ENCODE peak calls at places on chromosomes 11 and 22, in six cellular contexts. M is adrenal gland; A is IMR-90; P is upper lobe of right lung; X is CD4-positive, alpha-beta memory T cell; O is stomach. J is an unnamed sample.

GRCh38 chr11:9210922-9211320 is 54.2 kb downstream of the DENND5A start:
- DNase-seq in M (no peak), A (peak; percentile 48), O (no peak), P (no peak), X (no peak), J (no peak)

GRCh38 chr22:19848298-19849224 is 6.1 kb downstream of the GNB1L start:
- DNase-seq in O (peak; percentile 72), P (peak; percentile 79), A (no peak), X (no peak), M (peak; percentile 80), J (no peak)

GRCh38 chr22:47163876-47164513 is 401.5 kb downstream of the TBC1D22A start:
- DNase-seq in O (no peak), A (no peak), X (no peak), P (peak; percentile 63), M (peak; percentile 51), J (no peak)

GRCh38 chr11:89016214-89016613 is 49.6 kb downstream of the GRM5 start:
- DNase-seq in M (no peak), O (no peak), A (no peak), P (no peak), X (no peak), J (no peak)

GRCh38 chr22:21703684-21704316 is 31.8 kb downstream of the YPEL1 start:
- DNase-seq in M (no peak), P (no peak), X (no peak), A (no peak), O (no peak), J (no peak)

GRCh38 chr11:71109186-71109585 is 143.2 kb downstream of the SHANK2 start:
- DNase-seq in M (no peak), X (no peak), O (no peak), A (no peak), P (no peak), J (no peak)

GRCh38 chr11:115132829-115133228 is 371.4 kb downstream of the CADM1 start:
- DNase-seq in M (peak; percentile 54), A (no peak), O (no peak), P (no peak), X (no peak), J (peak; percentile 43)

GRCh38 chr11:126355926-126356897 is 726 bp downstream of the ST3GAL4 start:
- DNase-seq in O (no peak), A (no peak), M (peak; percentile 83), X (no peak), P (peak; percentile 80), J (peak; percentile 54)

GRCh38 chr11:77142091-77142975 is 14.3 kb downstream of the MYO7A start:
- DNase-seq in X (peak; percentile 17), A (no peak), M (no peak), O (no peak), P (no peak), J (no peak)

GRCh38 chr11:127627629-127628462 is 627.3 kb upstream of the KIRREL3 start:
- DNase-seq in M (peak; percentile 54), X (no peak), O (no peak), A (peak; percentile 4), P (no peak), J (no peak)

GRCh38 chr11:16606784-16607674 is 131.4 kb upstream of the C11orf58 start:
- DNase-seq in X (no peak), O (peak; percentile 28), M (peak; percentile 52), P (peak; percentile 80), A (peak; percentile 41), J (peak; percentile 40)

GRCh38 chr22:50173983-50174355 is 3.4 kb downstream of the PANX2 start:
- DNase-seq in A (no peak), X (no peak), P (no peak), O (no peak), M (no peak), J (no peak)

GRCh38 chr22:43110927-43111623 is 525 bp downstream of the BIK start:
- DNase-seq in M (no peak), A (no peak), O (peak; percentile 76), X (peak; percentile 46), P (peak; percentile 83), J (peak; percentile 48)

GRCh38 chr11:441043-441417 is 781 bp downstream of the ANO9 start:
- DNase-seq in O (no peak), P (no peak), A (no peak), X (no peak), M (no peak), J (no peak)

GRCh38 chr22:29309332-29310064 is 3.0 kb downstream of the GAS2L1 start:
- DNase-seq in P (no peak), A (no peak), M (peak; percentile 88), X (no peak), O (peak; percentile 80), J (peak; percentile 42)

GRCh38 chr11:102807921-102808320 is 10.0 kb upstream of the MMP1 start:
- DNase-seq in A (peak; percentile 19), M (peak; percentile 54), X (no peak), O (peak; percentile 43), P (peak; percentile 65), J (peak; percentile 68)

GRCh38 chr11:57458410-57459111 is 1.8 kb upstream of the RTN4RL2 start:
- DNase-seq in X (peak; percentile 28), O (peak; percentile 62), P (peak; percentile 82), M (no peak), A (peak; percentile 11), J (peak; percentile 71)

DNA sequence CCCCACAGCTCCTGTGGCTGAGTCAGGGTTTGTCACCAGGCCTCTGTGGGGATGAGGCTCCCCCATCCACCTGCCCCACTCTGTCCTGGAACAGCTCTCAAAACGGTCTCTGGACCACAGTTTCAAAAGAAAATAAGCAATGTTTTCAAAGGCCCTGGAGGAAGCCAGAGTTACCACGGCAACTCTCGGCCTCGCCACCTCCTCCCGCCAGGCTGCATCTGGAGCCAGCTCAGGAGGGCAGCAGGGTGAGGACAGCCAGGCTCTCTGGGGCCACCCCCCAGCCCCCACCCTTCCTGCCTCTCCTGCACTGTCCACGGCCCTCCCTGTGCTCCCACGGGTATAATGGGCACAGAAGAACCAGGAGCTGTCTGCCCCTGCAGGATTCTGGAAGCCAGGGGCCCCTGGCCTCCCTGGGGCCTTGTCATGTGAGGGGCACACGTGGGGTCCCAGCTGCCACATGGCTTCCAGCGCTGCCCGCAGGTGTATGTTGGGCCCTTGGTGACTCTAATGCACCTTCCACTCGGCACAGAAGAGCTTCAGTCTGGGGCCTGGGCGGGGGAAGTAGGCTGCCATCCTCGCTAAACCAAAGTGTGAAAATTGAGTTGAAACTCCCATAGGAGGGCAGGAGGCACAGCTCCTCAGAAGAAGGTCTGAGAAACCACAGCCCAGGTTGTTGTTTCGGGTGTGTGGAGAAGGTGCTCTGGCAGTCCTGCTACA is 10.3 kb downstream of the CD81 start:
- DNase-seq in A (peak; percentile 52), X (peak; percentile 30), P (no peak), M (peak; percentile 77), O (no peak), J (no peak)
- H3K4me1 ChIP-seq in A (peaks cover 52% of the 10 kb centered on the region), X (peaks cover 71% of the 10 kb centered on the region), P (peaks cover 81% of the 10 kb centered on the region), M (peaks cover 74% of the 10 kb centered on the region), O (peaks cover 90% of the 10 kb centered on the region), J (peaks cover 10% of the 10 kb centered on the region)

GRCh38 chr22:31345331-31346254 is 553 bp downstream of the PATZ1 start:
- DNase-seq in O (peak; percentile 88), A (peak; percentile 83), P (peak; percentile 93), X (peak; percentile 91), M (peak; percentile 86), J (peak; percentile 90)

GRCh38 chr22:31342389-31343125 is 3.6 kb downstream of the PATZ1 start:
- DNase-seq in P (no peak), X (no peak), A (no peak), O (no peak), M (no peak), J (no peak)

GRCh38 chr22:31346255-31346732 is at the start of gene PATZ1:
- DNase-seq in A (peak; percentile 72), P (peak; percentile 87), O (peak; percentile 68), M (peak; percentile 88), X (peak; percentile 87), J (peak; percentile 93)

GRCh38 chr22:31343235-31344191 is 2.6 kb downstream of the PATZ1 start:
- DNase-seq in O (peak; percentile 93), M (no peak), X (peak; percentile 12), P (peak; percentile 93), A (peak; percentile 26), J (peak; percentile 74)

GRCh38 chr22:31344369-31345330 is 1.5 kb downstream of the PATZ1 start:
- DNase-seq in X (peak; percentile 26), A (peak; percentile 57), M (peak; percentile 73), O (peak; percentile 63), P (peak; percentile 68), J (no peak)
- H3K36me3 ChIP-seq in X (peaks cover 30% of the 10 kb centered on the region), A (peaks cover 41% of the 10 kb centered on the region), M (no peaks in the 10 kb centered on the region), O (peaks cover 32% of the 10 kb centered on the region), P (peaks cover 27% of the 10 kb centered on the region), J (peaks cover 4% of the 10 kb centered on the region)

GRCh38 chr22:45318168-45318557 is 8.4 kb downstream of the FAM118A start:
- DNase-seq in M (peak; percentile 96), X (peak; percentile 97), P (peak; percentile 74), A (peak; percentile 97), O (peak; percentile 84), J (no peak)
- H3K4me1 ChIP-seq in M (peaks cover 22% of the 10 kb centered on the region), X (peaks cover 75% of the 10 kb centered on the region), P (peaks cover 36% of the 10 kb centered on the region), A (peaks cover 22% of the 10 kb centered on the region), O (peaks cover 33% of the 10 kb centered on the region), J (peaks cover 49% of the 10 kb centered on the region)

GRCh38 chr11:20049231-20049630 is 111.0 kb downstream of the DBX1 start:
- DNase-seq in P (no peak), M (no peak), X (no peak), O (no peak), A (no peak), J (no peak)

GRCh38 chr11:20047006-20047405 is 113.3 kb downstream of the DBX1 start:
- DNase-seq in A (no peak), O (no peak), X (no peak), P (no peak), M (no peak), J (no peak)

GRCh38 chr11:20048246-20048645 is 112.0 kb downstream of the DBX1 start:
- DNase-seq in A (peak; percentile 63), O (no peak), M (no peak), P (no peak), X (no peak), J (no peak)

GRCh38 chr11:20048707-20049106 is 111.6 kb downstream of the DBX1 start:
- DNase-seq in A (no peak), P (no peak), X (no peak), M (no peak), O (no peak), J (no peak)

DNA sequence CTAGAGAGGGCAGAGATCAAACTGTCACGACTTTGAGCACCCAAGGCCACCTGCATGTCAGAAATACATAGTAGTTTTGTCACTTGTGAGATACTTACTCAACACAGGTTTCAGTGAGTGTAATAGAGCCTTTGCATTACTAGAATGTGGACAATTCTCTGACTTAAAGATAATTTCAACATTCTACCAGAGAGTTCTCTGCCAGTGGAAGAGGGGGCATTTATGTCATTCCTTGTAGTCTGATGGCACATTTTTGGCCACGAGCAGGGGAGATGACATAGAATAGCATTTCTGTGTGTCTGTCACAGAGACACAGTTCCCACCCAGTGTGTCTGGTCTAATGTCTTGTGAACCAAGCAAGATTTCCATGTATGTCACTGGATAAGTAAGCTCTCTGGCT is 112.5 kb downstream of the DBX1 start:
- DNase-seq in P (no peak), M (no peak), A (no peak), X (no peak), O (no peak), J (no peak)
- H3K36me3 ChIP-seq in P (no peaks in the 10 kb centered on the region), M (no peaks in the 10 kb centered on the region), A (peaks cover 30% of the 10 kb centered on the region), X (no peaks in the 10 kb centered on the region), O (peaks cover 70% of the 10 kb centered on the region), J (peaks cover 7% of the 10 kb centered on the region)